ENCODE peak calls at places on chromosomes 16 and 17, in six cellular contexts. A, V, N, S, M and I are unnamed samples.

GRCh38 chr16:87092958-87093357 is 224.2 kb downstream of the C16orf95 start:
- DNase-seq in S (no peak), A (no peak), M (no peak), V (no peak), N (no peak), I (no peak)

GRCh38 chr17:20066253-20066652 is 57.1 kb downstream of the SPECC1 start:
- DNase-seq in N (peak; percentile 19), S (no peak), M (no peak), V (peak; percentile 27), A (peak; percentile 84), I (no peak)

GRCh38 chr17:83194761-83195329 is 115.4 kb downstream of the METRNL start:
- DNase-seq in A (no peak), S (no peak), N (no peak), M (no peak), V (no peak), I (no peak)

GRCh38 chr17:50769884-50770283 is 2.6 kb upstream of the ANKRD40CL start:
- DNase-seq in S (no peak), A (no peak), M (no peak), N (no peak), V (no peak), I (no peak)

GRCh38 chr16:50509521-50510341 is 38.5 kb upstream of the NKD1 start:
- DNase-seq in A (peak; percentile 11), M (no peak), N (no peak), V (no peak), S (no peak), I (no peak)

GRCh38 chr17:2398655-2399571 is 1.9 kb downstream of the MNT start:
- DNase-seq in A (peak; percentile 82), S (no peak), V (no peak), N (no peak), M (peak; percentile 4), I (peak; percentile 86)

GRCh38 chr17:39069114-39069756 is 82.2 kb downstream of the PLXDC1 start:
- DNase-seq in S (no peak), M (peak; percentile 15), V (no peak), N (no peak), A (peak; percentile 58), I (peak; percentile 57)

GRCh38 chr17:27491713-27492190 is 35.5 kb downstream of the KSR1 start:
- DNase-seq in V (no peak), M (no peak), N (no peak), S (no peak), A (no peak), I (no peak)

GRCh38 chr16:3113765-3114479 is 1.5 kb downstream of the ZNF205 start:
- DNase-seq in N (no peak), A (peak; percentile 35), S (no peak), V (no peak), M (no peak), I (peak; percentile 56)

GRCh38 chr16:46949216-46949892 is 24.1 kb downstream of the DNAJA2 start:
- DNase-seq in A (no peak), V (no peak), M (no peak), N (no peak), S (no peak), I (no peak)

GRCh38 chr17:77888242-77889134 is 70.0 kb upstream of the TNRC6C start:
- DNase-seq in M (peak; percentile 63), N (no peak), A (no peak), S (no peak), V (no peak), I (no peak)

GRCh38 chr17:17125136-17126084 is 80.7 kb downstream of the PLD6 start:
- DNase-seq in A (no peak), S (no peak), M (no peak), N (no peak), V (no peak), I (no peak)

GRCh38 chr16:12573730-12574383 is 229.8 kb downstream of the CPPED1 start:
- DNase-seq in S (no peak), A (peak; percentile 71), V (no peak), M (peak; percentile 9), N (no peak), I (peak; percentile 36)

GRCh38 chr16:70430667-70431536 is 8.0 kb downstream of the ST3GAL2 start:
- DNase-seq in A (no peak), M (no peak), N (no peak), S (no peak), V (no peak), I (no peak)

GRCh38 chr17:27861979-27862378 is 31.2 kb downstream of the LYRM9 start:
- DNase-seq in A (peak; percentile 19), N (no peak), S (no peak), V (no peak), M (no peak), I (peak; percentile 52)